ENCODE peak calls at places on chromosomes 5 and 9, in six cellular contexts. T is colonic mucosa; V is HFF-Myc; O is MM.1S; G is fibroblast of mammary gland; K is CD8-positive, alpha-beta T cell. M is an unnamed sample.

GRCh38 chr5:89728750-89729149 is 680.8 kb downstream of the CETN3 start:
- DNase-seq in O (no peak), K (no peak), G (peak), V (no peak), T (no peak), M (peak)

GRCh38 chr5:29054694-29055093 is 2016.3 kb upstream of the CDH9 start:
- DNase-seq in V (no peak), G (no peak), K (no peak), O (no peak), T (no peak), M (no peak)

GRCh38 chr5:108749130-108749861 is 1.6 kb downstream of the FER start:
- DNase-seq in G (peak), O (peak), K (peak), T (peak), V (no peak), M (peak)

GRCh38 chr9:27086818-27087680 is 22.0 kb upstream of the TEK start:
- DNase-seq in K (no peak), T (no peak), G (peak), V (no peak), O (no peak), M (peak)

GRCh38 chr5:66306105-66306843 is 162.2 kb downstream of the SREK1 start:
- DNase-seq in G (peak), O (peak), K (no peak), V (peak), T (peak), M (peak)

GRCh38 chr9:119289740-119290139 is 79.5 kb downstream of the BRINP1 start:
- DNase-seq in T (peak), O (peak), G (peak), K (no peak), V (no peak), M (peak)

GRCh38 chr9:89649045-89649691 is 44.4 kb downstream of the GADD45G start:
- DNase-seq in O (no peak), K (no peak), G (no peak), V (no peak), T (no peak), M (no peak)

GRCh38 chr5:125189451-125190051 is 443.1 kb upstream of the ZNF608 start:
- DNase-seq in G (peak), V (no peak), K (no peak), O (no peak), T (no peak), M (peak)

GRCh38 chr9:117414220-117414905 is 494 bp downstream of the ASTN2 start:
- DNase-seq in K (no peak), T (no peak), G (peak), O (peak), V (no peak), M (peak)

GRCh38 chr5:173238312-173239232 is 3.6 kb upstream of the NKX2-5 start:
- DNase-seq in T (no peak), V (no peak), K (no peak), G (no peak), O (no peak), M (no peak)

GRCh38 chr5:178142642-178143041 is 11.0 kb downstream of the NHP2 start:
- DNase-seq in G (no peak), K (no peak), V (no peak), T (no peak), O (no peak), M (no peak)

GRCh38 chr5:154519375-154519774 is 41.3 kb upstream of the HAND1 start:
- DNase-seq in K (no peak), O (no peak), G (peak), T (no peak), V (no peak), M (peak)

GRCh38 chr9:105557804-105558610 is at the start of gene FKTN:
- DNase-seq in K (peak), O (peak), G (peak), T (peak), V (peak), M (peak)

GRCh38 chr5:74035521-74035937 is 409.5 kb downstream of the ARHGEF28 start:
- DNase-seq in G (peak), V (peak), K (no peak), T (peak), O (peak), M (peak)

GRCh38 chr9:68949271-68950000 is 64.5 kb downstream of the PRKACG start:
- DNase-seq in T (no peak), G (peak), K (no peak), O (peak), V (no peak), M (peak)

GRCh38 chr9:100785946-100786345 is 208.1 kb downstream of the CAVIN4 start:
- DNase-seq in K (no peak), T (no peak), O (no peak), V (no peak), G (no peak), M (no peak)

GRCh38 chr5:171999877-172000276 is 6.6 kb downstream of the FBXW11 start:
- DNase-seq in K (no peak), V (no peak), O (no peak), T (no peak), G (no peak), M (no peak)

GRCh38 chr5:87526131-87526530 is 113.4 kb upstream of the CCNH start:
- DNase-seq in V (no peak), G (no peak), T (no peak), K (no peak), O (no peak), M (no peak)

GRCh38 chr5:126868961-126869451 is 92.1 kb downstream of the LMNB1 start:
- DNase-seq in G (no peak), T (no peak), O (no peak), K (no peak), V (no peak), M (peak)

GRCh38 chr5:10600629-10601245 is 36.9 kb downstream of the ANKRD33B start:
- DNase-seq in G (peak), O (peak), T (no peak), V (no peak), K (no peak), M (no peak)

GRCh38 chr9:113709721-113710120 is 166.4 kb upstream of the ZNF618 start:
- DNase-seq in O (no peak), V (no peak), T (peak), K (no peak), G (no peak), M (no peak)

GRCh38 chr5:142972064-142972463 is 201.9 kb downstream of the ARHGAP26 start:
- DNase-seq in V (no peak), G (no peak), K (no peak), T (no peak), O (no peak), M (no peak)

GRCh38 chr5:16418471-16418922 is 47.1 kb downstream of the ZNF622 start:
- DNase-seq in T (no peak), K (no peak), G (no peak), O (no peak), V (no peak), M (no peak)

GRCh38 chr9:119689879-119690278 is 320.6 kb upstream of the BRINP1 start:
- DNase-seq in K (no peak), T (no peak), V (no peak), O (peak), G (no peak), M (no peak)

GRCh38 chr5:133527311-133527710 is 85.0 kb downstream of the FSTL4 start:
- DNase-seq in O (no peak), V (no peak), G (no peak), K (no peak), T (no peak), M (no peak)

GRCh38 chr9:9592104-9592503 is 1020.7 kb downstream of the PTPRD start:
- DNase-seq in G (no peak), O (no peak), V (no peak), T (no peak), K (no peak), M (no peak)

GRCh38 chr5:173012882-173013281 is 29.3 kb downstream of the ATP6V0E1 start:
- DNase-seq in G (no peak), V (no peak), K (no peak), T (no peak), O (no peak), M (peak)

GRCh38 chr5:60210810-60211209 is 317.3 kb upstream of the PDE4D start:
- DNase-seq in O (no peak), G (no peak), K (no peak), V (no peak), T (no peak), M (no peak)

GRCh38 chr9:117707561-117707960 is 3.4 kb downstream of the TLR4 start:
- DNase-seq in K (no peak), G (peak), V (no peak), T (no peak), O (no peak), M (peak)

GRCh38 chr5:53991942-53992341 is 318.4 kb downstream of the ARL15 start:
- DNase-seq in T (no peak), O (no peak), V (no peak), G (peak), K (no peak), M (peak)

GRCh38 chr9:131773911-131774379 is 34.1 kb upstream of the RAPGEF1 start:
- DNase-seq in O (peak), T (peak), K (no peak), G (peak), V (peak), M (peak)

GRCh38 chr5:151086192-151086869 is 5.5 kb upstream of the TNIP1 start:
- DNase-seq in G (no peak), K (no peak), T (no peak), O (no peak), V (no peak), M (no peak)

GRCh38 chr5:139212484-139212883 is 14.3 kb upstream of the SIL1 start:
- DNase-seq in G (no peak), K (no peak), O (no peak), V (no peak), T (no peak), M (no peak)

GRCh38 chr9:127163409-127163808 is 41.0 kb upstream of the ANGPTL2 start:
- DNase-seq in O (peak), K (no peak), G (peak), T (no peak), V (peak), M (peak)

GRCh38 chr5:58939664-58940063 is 356.8 kb downstream of the RAB3C start:
- DNase-seq in K (no peak), V (no peak), T (no peak), G (no peak), O (no peak), M (no peak)
- H3K4me3 ChIP-seq in K (no peak), V (no peak), T (no peak), G (no peak), O (no peak), M (no peak)

GRCh38 chr5:158026248-158027031 is 167.5 kb upstream of the CLINT1 start:
- DNase-seq in G (peak), V (peak), K (no peak), O (no peak), T (no peak), M (peak)

GRCh38 chr5:158033076-158033475 is 174.1 kb upstream of the CLINT1 start:
- DNase-seq in O (no peak), K (no peak), T (no peak), V (no peak), G (no peak), M (no peak)

GRCh38 chr5:158028349-158028748 is 169.4 kb upstream of the CLINT1 start:
- DNase-seq in T (no peak), G (no peak), K (no peak), O (no peak), V (no peak), M (no peak)

GRCh38 chr5:158032246-158032645 is 173.3 kb upstream of the CLINT1 start:
- DNase-seq in G (no peak), K (no peak), O (no peak), V (no peak), T (no peak), M (no peak)
- TF ChIP-seq CTCF in G (no peak), K (no peak), O (no peak), V (no peak), T (no peak), M (no peak)

GRCh38 chr5:83470516-83470915 is 1.0 kb upstream of the VCAN start:
- DNase-seq in K (no peak), V (no peak), G (no peak), O (no peak), T (no peak), M (no peak)
- H3K4me3 ChIP-seq in K (no peak), V (peak), G (no peak), O (no peak), T (no peak), M (no peak)

GRCh38 chr5:119336262-119336661 is 19.6 kb upstream of the TNFAIP8 start:
- DNase-seq in K (no peak), V (no peak), T (no peak), O (peak), G (no peak), M (no peak)

GRCh38 chr5:119332978-119333401 is 22.8 kb upstream of the TNFAIP8 start:
- DNase-seq in V (no peak), T (no peak), O (peak), K (no peak), G (no peak), M (no peak)

GRCh38 chr5:119333421-119333851 is 22.4 kb upstream of the TNFAIP8 start:
- DNase-seq in O (peak), T (no peak), K (no peak), G (no peak), V (no peak), M (no peak)

GRCh38 chr5:119336846-119337564 is 18.8 kb upstream of the TNFAIP8 start:
- DNase-seq in T (no peak), G (no peak), V (no peak), K (no peak), O (no peak), M (no peak)

DNA sequence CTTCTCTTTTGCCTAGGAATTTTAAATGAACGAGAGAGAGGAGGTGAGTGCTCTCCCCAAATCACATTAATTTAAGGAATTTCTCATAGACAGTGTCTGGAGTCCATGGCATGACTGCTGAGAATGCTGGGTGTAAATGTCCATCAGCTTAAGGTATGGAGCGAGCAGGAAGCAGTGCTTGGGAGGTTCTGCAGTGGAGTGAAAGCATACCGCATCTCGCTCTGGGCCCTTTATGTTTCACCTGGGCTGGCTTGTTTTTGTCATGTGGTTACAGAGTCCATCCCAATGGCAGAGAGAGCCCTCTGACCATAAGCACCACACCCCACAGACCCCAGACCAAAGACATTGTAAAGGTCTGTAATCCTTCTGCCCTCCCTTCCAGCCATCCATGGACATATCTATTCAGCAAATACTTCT is 20.6 kb upstream of the TNFAIP8 start:
- DNase-seq in V (no peak), O (peak), T (no peak), G (no peak), K (no peak), M (no peak)
- TF ChIP-seq CTCF in V (no peak), O (no peak), T (no peak), G (no peak), K (no peak), M (no peak)

GRCh38 chr5:3432135-3432534 is 163.5 kb upstream of the IRX1 start:
- DNase-seq in V (no peak), K (no peak), G (no peak), O (no peak), T (no peak), M (no peak)

GRCh38 chr5:3428355-3428754 is 167.3 kb upstream of the IRX1 start:
- DNase-seq in K (no peak), G (no peak), V (no peak), T (no peak), O (no peak), M (no peak)

DNA sequence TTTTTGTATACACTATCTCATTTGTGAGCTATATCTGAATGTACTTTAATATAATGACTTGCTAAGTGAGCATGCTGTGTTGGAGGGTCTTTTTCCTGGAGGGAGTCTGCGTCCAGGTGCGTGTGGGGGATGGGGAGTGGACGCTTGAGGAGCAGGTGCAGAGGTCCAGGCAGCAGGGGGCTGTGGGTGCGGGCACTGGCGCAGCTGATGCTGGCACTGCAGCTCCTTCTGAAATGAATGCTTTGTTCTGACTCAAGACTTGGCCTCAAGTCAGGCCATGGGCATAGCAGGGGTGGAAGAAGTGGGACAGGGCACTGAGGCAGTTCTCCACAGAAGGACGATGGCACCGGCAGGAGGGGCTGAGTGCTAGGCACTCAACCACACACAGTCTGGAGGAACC is 165.7 kb upstream of the IRX1 start:
- DNase-seq in O (no peak), K (no peak), T (no peak), G (no peak), V (no peak), M (no peak)
- H3K4me3 ChIP-seq in O (no peak), K (no peak), T (no peak), G (no peak), V (no peak), M (no peak)

GRCh38 chr9:17116400-17116837 is 18.4 kb upstream of the CNTLN start:
- DNase-seq in V (peak), K (no peak), O (peak), T (no peak), G (peak), M (peak)
- TF ChIP-seq CTCF in V (peak), K (no peak), O (peak), T (peak), G (peak), M (peak)

GRCh38 chr5:93577807-93578178 is 3.2 kb downstream of the NR2F1-AS1 start:
- DNase-seq in K (no peak), G (no peak), T (no peak), V (no peak), O (no peak), M (no peak)
- H3K4me3 ChIP-seq in K (no peak), G (no peak), T (no peak), V (no peak), O (no peak), M (no peak)

DNA sequence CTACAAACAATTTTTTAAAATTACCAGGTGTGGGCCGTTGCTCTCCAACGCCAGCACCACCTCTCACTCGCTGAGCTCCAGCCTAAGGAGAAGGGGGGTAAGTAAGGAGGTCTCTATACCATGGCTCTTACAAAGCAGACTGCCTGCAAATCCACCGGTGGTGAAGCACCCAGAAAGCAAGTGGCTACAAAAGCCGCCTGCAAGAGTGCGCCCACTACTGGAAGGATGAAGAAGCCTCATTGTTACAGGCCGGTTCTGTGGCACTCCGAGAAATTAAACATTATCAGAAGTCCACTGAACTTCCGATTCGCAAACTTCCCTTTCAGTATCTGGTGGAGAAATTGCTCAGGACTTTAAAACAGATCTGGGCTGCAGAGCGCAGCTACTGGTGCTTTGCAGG is 46.0 kb downstream of the CDO1 start:
- DNase-seq in G (no peak), T (peak), V (no peak), O (no peak), K (no peak), M (no peak)
- TF ChIP-seq CTCF in G (peak), T (peak), V (peak), O (peak), K (no peak), M (peak)

GRCh38 chr5:131282235-131282634 is 18.4 kb downstream of the CDC42SE2 start:
- DNase-seq in V (no peak), T (no peak), G (no peak), K (no peak), O (no peak), M (no peak)

GRCh38 chr5:131281133-131281867 is 17.4 kb downstream of the CDC42SE2 start:
- DNase-seq in G (no peak), K (no peak), V (no peak), O (peak), T (no peak), M (peak)

GRCh38 chr5:131279209-131279608 is 15.4 kb downstream of the CDC42SE2 start:
- DNase-seq in G (no peak), T (no peak), V (no peak), O (no peak), K (no peak), M (no peak)

GRCh38 chr5:131280417-131280816 is 16.6 kb downstream of the CDC42SE2 start:
- DNase-seq in G (no peak), T (no peak), V (no peak), O (no peak), K (no peak), M (peak)

GRCh38 chr5:131281868-131282234 is 18.0 kb downstream of the CDC42SE2 start:
- DNase-seq in T (no peak), K (no peak), G (no peak), V (no peak), O (no peak), M (no peak)
- H3K4me3 ChIP-seq in T (peak), K (peak), G (no peak), V (no peak), O (peak), M (no peak)